ENCODE peak calls at places on chromosomes 11 and 22, in ten cellular contexts. A is stomach, Y is tibial nerve, H is astrocyte, Q is OCI-LY7, C is GM23338, J is heart left ventricle, T is mammary epithelial cell, V is testis, E is breast epithelium. K is an unnamed sample. For H3K4me1, the result is how much of the 10 kb centered on the place peaks cover.

GRCh38 chr11:121652982-121653381 is 200.2 kb upstream of the SORL1-AS1 start:
- DNase-seq in T (no peak), V (peak), J (no peak), A (no peak), C (peak), Y (peak), E (no peak), H (no peak), Q (peak), K (no peak)

GRCh38 chr11:18324381-18324780 is 2.0 kb downstream of the GTF2H1 start:
- DNase-seq in V (no peak), C (no peak), Q (peak), E (no peak), A (no peak), J (no peak), T (no peak), Y (no peak), H (no peak), K (no peak)

GRCh38 chr11:26229270-26229669 is 102.7 kb upstream of the ANO3 start:
- DNase-seq in E (no peak), A (no peak), C (no peak), J (no peak), H (peak), Q (no peak), T (peak), V (no peak), Y (no peak), K (no peak)

GRCh38 chr22:48959496-48959895 is 868.2 kb downstream of the BRD1 start:
- DNase-seq in J (peak), E (no peak), Q (no peak), C (no peak), A (peak), T (no peak), H (no peak), Y (no peak), V (peak), K (no peak)

GRCh38 chr11:133265536-133265935 is 266.8 kb downstream of the OPCML start:
- DNase-seq in T (no peak), J (no peak), H (no peak), A (no peak), C (no peak), E (no peak), V (no peak), Q (no peak), Y (no peak), K (no peak)

GRCh38 chr11:10975287-10975721 is 117.5 kb upstream of the ZBED5 start:
- DNase-seq in E (no peak), J (no peak), A (no peak), V (no peak), H (peak), T (peak), Y (no peak), C (no peak), Q (no peak), K (no peak)

GRCh38 chr22:46881373-46882118 is 119.1 kb downstream of the TBC1D22A start:
- DNase-seq in C (no peak), Y (no peak), E (no peak), H (no peak), V (peak), A (no peak), T (peak), Q (no peak), J (peak), K (no peak)

GRCh38 chr22:50699754-50700386 is 27.2 kb downstream of the SHANK3 start:
- DNase-seq in V (no peak), A (no peak), H (no peak), J (no peak), C (peak), T (no peak), E (no peak), Q (peak), Y (no peak), K (no peak)

GRCh38 chr11:57230797-57231538 is 6.1 kb downstream of the APLNR start:
- DNase-seq in H (no peak), V (no peak), Y (no peak), E (no peak), Q (no peak), J (no peak), C (peak), T (no peak), A (no peak), K (no peak)

GRCh38 chr22:27347951-27348350 is 453.6 kb downstream of the MN1 start:
- DNase-seq in E (no peak), T (no peak), A (no peak), V (no peak), J (no peak), Q (no peak), Y (no peak), C (no peak), H (peak), K (no peak)

GRCh38 chr11:127034973-127035372 is 34.4 kb upstream of the KIRREL3 start:
- DNase-seq in J (no peak), A (no peak), Y (no peak), T (no peak), Q (no peak), E (no peak), C (no peak), H (no peak), V (no peak), K (no peak)

GRCh38 chr11:127042445-127042844 is 41.9 kb upstream of the KIRREL3 start:
- DNase-seq in T (peak), J (no peak), Y (no peak), E (no peak), V (no peak), Q (no peak), A (no peak), H (peak), C (no peak), K (no peak)

GRCh38 chr11:127035812-127036211 is 35.2 kb upstream of the KIRREL3 start:
- DNase-seq in H (no peak), A (no peak), E (no peak), T (no peak), V (no peak), C (no peak), Q (no peak), J (no peak), Y (no peak), K (no peak)

DNA sequence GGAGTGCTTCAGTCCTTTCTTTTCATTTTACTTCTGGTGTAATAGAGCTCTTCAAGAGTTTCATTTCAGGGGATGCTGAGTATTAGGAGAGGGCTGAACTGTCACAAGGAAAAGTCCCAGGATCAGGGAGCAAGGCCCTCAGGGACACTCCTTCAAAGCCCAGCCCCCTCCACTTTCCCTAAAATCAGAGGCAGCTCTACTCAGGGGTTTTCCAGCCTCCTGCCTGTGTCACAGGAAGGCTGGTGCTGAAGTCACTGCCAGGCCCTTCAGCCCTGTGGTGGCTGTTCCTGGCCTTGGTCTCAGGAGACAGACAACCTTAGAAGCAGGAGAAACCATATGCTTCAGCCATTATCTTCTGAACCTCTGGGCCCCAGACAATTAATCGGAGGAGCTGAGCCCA is 36.4 kb upstream of the KIRREL3 start:
- DNase-seq in T (no peak), C (no peak), A (no peak), Y (no peak), J (no peak), Q (no peak), V (no peak), E (no peak), H (no peak), K (no peak)
- TF ChIP-seq CTCF in T (no peak), C (no peak), A (no peak), Y (no peak), J (no peak), Q (no peak), V (no peak), E (no peak), H (no peak), K (no peak)

GRCh38 chr11:6357222-6357621 is 33.1 kb upstream of the SMPD1 start:
- DNase-seq in Q (no peak), A (no peak), E (no peak), H (peak), Y (peak), V (no peak), J (peak), T (peak), C (no peak), K (peak)

GRCh38 chr11:6356503-6356902 is 33.8 kb upstream of the SMPD1 start:
- DNase-seq in Q (no peak), E (no peak), A (no peak), C (no peak), J (no peak), Y (no peak), H (no peak), T (no peak), V (no peak), K (no peak)

GRCh38 chr11:6362868-6363678 is 27.2 kb upstream of the SMPD1 start:
- DNase-seq in H (peak), A (peak), J (peak), Q (peak), V (peak), Y (peak), E (peak), T (peak), C (peak), K (peak)

GRCh38 chr11:6365659-6366058 is 24.6 kb upstream of the SMPD1 start:
- DNase-seq in J (no peak), C (no peak), Y (no peak), V (no peak), H (no peak), E (no peak), Q (no peak), T (no peak), A (peak), K (no peak)

GRCh38 chr11:6362185-6362867 is 27.9 kb upstream of the SMPD1 start:
- DNase-seq in Y (no peak), V (no peak), T (no peak), Q (no peak), H (no peak), E (no peak), A (peak), J (peak), C (no peak), K (peak)
- H3K4me1 ChIP-seq in Y (under half), V (under half), T (under half), Q (under half), H (under half), E (under half), A (under half), J (under half), C (under half), K (under half)

GRCh38 chr11:96157517-96157873 is 185.5 kb downstream of the MAML2 start:
- DNase-seq in Q (no peak), Y (no peak), H (no peak), C (no peak), E (no peak), J (no peak), V (no peak), T (no peak), A (no peak), K (no peak)

GRCh38 chr11:96158126-96158525 is 184.9 kb downstream of the MAML2 start:
- DNase-seq in H (no peak), A (no peak), J (no peak), Q (no peak), C (no peak), E (no peak), V (no peak), T (no peak), Y (no peak), K (no peak)

GRCh38 chr11:96154802-96155520 is 188.0 kb downstream of the MAML2 start:
- DNase-seq in A (no peak), Y (no peak), C (no peak), T (peak), E (no peak), J (no peak), H (peak), Q (no peak), V (peak), K (no peak)

GRCh38 chr11:96156379-96156722 is 186.6 kb downstream of the MAML2 start:
- DNase-seq in C (no peak), H (no peak), J (no peak), Y (peak), E (no peak), T (no peak), V (no peak), Q (no peak), A (no peak), K (no peak)

DNA sequence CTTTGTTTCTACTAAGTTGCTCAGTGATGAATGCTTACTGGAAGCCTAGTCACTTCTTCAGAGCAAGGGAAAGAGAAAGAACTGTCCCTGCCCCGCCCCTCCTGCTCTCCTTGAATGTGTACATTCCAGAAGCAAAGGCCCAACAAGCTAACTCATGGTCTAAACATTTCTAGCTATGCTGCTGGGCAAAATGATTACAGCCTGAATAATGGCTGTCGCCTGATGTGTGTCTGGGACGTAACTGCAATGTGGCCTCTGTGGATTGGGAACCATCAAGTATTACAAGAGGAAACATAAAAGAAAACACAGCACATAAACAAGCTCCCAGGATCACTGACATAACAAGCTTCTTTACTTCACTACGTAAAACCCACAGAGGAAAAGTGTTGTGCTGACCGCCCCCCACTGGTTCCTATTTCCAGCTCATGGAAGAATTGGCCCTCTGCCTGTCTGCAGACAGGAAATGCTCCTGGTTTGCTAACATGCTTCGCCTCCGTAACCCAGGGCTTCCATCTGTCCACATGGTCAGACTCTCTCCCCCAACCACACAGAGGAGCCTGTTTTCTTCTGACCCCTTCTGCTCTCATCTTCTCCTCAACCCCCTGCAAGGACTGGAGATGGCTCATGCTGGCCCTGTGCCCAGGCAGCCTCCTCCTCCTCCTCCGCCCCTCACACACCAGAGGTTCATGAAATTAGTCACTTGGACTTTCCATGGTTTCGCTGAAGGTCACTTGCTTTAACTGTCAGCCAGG is 187.2 kb downstream of the MAML2 start:
- DNase-seq in E (no peak), J (peak), A (peak), C (peak), V (peak), Y (peak), T (peak), H (peak), Q (no peak), K (peak)
- TF ChIP-seq CTCF in E (peak), J (peak), A (no peak), C (peak), V (no peak), Y (peak), T (peak), H (peak), Q (no peak), K (no peak)

DNA sequence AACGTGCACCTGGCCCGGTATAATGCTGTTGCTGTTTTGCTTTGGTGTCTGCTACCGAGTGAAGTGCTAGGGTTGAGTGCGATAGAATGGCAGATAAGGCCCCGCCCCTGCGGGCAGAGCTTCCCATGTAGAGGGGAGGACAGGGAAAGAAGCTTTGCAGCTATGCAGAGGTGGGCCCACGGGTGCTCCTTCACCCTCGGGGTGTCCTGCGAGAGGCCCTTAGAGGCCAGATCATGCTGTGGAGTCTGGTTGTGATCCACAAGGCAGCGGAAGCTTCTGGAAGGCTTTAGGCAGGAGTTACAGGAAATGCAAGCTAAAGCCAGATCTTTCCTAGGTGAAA is 3.2 kb downstream of the LRP5 start:
- DNase-seq in J (no peak), E (no peak), H (no peak), T (no peak), C (no peak), Y (no peak), V (no peak), Q (no peak), A (no peak), K (no peak)
- H3K4me1 ChIP-seq in J (half or more), E (under half), H (under half), T (under half), C (under half), Y (under half), V (under half), Q (under half), A (half or more), K (under half)

K was measured in thoracic aorta.